ENCODE peak calls at places on chromosomes 13 and 19, in five cellular contexts. Y, R, C, Q and M are unnamed samples.

GRCh38 chr13:21435710-21436151 is 23.4 kb downstream of the ZDHHC20 start:
- DNase-seq in Q (peak), C (no peak), R (peak), Y (peak), M (no peak)

GRCh38 chr13:44075113-44075512 is 195.4 kb downstream of the LACC1 start:
- DNase-seq in R (no peak), C (no peak), Q (no peak), Y (no peak), M (no peak)

GRCh38 chr19:34664168-34664567 is 12.8 kb downstream of the SCGB2B2 start:
- DNase-seq in R (no peak), Q (no peak), C (no peak), Y (no peak), M (no peak)

GRCh38 chr13:73258396-73258795 is 199.6 kb downstream of the KLF5 start:
- DNase-seq in Q (no peak), Y (peak), R (no peak), C (no peak), M (no peak)

GRCh38 chr13:67520886-67521285 is 290.8 kb upstream of the PCDH9 start:
- DNase-seq in Q (no peak), R (no peak), C (no peak), Y (no peak), M (no peak)

GRCh38 chr19:30359936-30360335 is 12.2 kb upstream of the ZNF536 start:
- DNase-seq in R (no peak), C (no peak), Y (no peak), Q (no peak), M (no peak)

GRCh38 chr19:44876930-44877530 is 14.0 kb upstream of the TOMM40 start:
- DNase-seq in Q (no peak), C (no peak), R (no peak), Y (no peak), M (no peak)

GRCh38 chr19:10748924-10749434 is 31.1 kb downstream of the DNM2 start:
- DNase-seq in C (no peak), R (peak), Y (no peak), Q (no peak), M (peak)

GRCh38 chr13:79090552-79091159 is 315.4 kb downstream of the RBM26 start:
- DNase-seq in Y (no peak), Q (no peak), R (no peak), C (no peak), M (no peak)

GRCh38 chr13:76865109-76865508 is 21.1 kb downstream of the KCTD12 start:
- DNase-seq in Y (no peak), C (no peak), Q (no peak), R (no peak), M (no peak)

GRCh38 chr13:80707000-80707983 is 366.4 kb upstream of the SPRY2 start:
- DNase-seq in C (no peak), Q (no peak), Y (no peak), R (no peak), M (no peak)
- H3K4me2 ChIP-seq in C (no peak), Q (no peak), Y (no peak), R (no peak), M (no peak)

GRCh38 chr13:41502021-41502420 is 44.7 kb downstream of the RGCC start:
- DNase-seq in Y (no peak), Q (peak), R (no peak), C (peak), M (no peak)
- H3K4me2 ChIP-seq in Y (no peak), Q (peak), R (no peak), C (peak), M (no peak)

DNA sequence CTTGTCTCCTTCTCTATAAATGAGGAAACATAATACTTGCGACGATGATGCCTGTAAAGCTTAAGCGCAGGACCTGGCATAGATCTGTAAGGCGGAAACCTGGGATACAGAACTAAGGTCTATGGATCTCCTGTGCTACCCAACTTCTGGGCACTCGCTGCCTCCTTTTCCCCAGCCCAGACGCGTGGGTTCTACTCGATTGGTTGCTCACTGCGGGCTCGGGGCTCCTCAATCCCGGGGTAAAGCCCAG is 616 bp upstream of the PSMC4 start:
- DNase-seq in Y (no peak), Q (no peak), C (no peak), R (no peak), M (no peak)
- H3K4me2 ChIP-seq in Y (peak), Q (peak), C (peak), R (peak), M (peak)

GRCh38 chr19:1754651-1755466 is 1.6 kb downstream of the ONECUT3 start:
- DNase-seq in R (no peak), Y (no peak), Q (no peak), C (no peak), M (no peak)
- H3K4me2 ChIP-seq in R (no peak), Y (no peak), Q (no peak), C (no peak), M (no peak)

DNA sequence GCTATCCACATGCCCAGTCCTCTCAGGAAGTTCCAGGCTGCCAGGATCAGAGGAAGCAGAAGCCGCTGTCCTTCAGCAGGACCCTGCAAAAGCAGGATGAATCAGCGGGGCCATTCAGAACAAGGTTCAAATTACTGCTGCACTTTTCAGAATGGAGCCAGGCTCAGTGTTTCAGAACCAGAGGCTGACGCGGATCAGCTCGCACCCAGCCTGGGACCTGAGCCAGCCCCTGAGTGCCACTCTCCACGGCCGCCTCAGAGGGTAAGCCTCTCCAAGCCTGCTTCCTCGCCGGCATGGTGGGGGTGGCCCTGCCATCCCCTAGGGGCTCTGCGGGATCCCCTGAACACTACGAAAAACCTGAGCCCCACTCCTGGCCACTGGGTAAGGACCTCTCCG is 24.7 kb downstream of the RASA3 start:
- DNase-seq in Y (peak), C (no peak), Q (no peak), R (peak), M (no peak)
- H3K4me2 ChIP-seq in Y (peak), C (no peak), Q (no peak), R (no peak), M (no peak)

GRCh38 chr19:19123386-19123785 is 14.9 kb downstream of the TMEM161A start:
- DNase-seq in R (no peak), C (no peak), Y (no peak), Q (no peak), M (no peak)

GRCh38 chr19:19121371-19121770 is 16.9 kb downstream of the TMEM161A start:
- DNase-seq in Y (no peak), Q (no peak), R (no peak), C (no peak), M (no peak)

GRCh38 chr19:19119325-19120237 is 18.7 kb downstream of the TMEM161A start:
- DNase-seq in Y (no peak), R (no peak), C (no peak), Q (no peak), M (no peak)

GRCh38 chr19:19122902-19123301 is 15.4 kb downstream of the TMEM161A start:
- DNase-seq in C (no peak), R (no peak), Q (no peak), Y (no peak), M (no peak)

GRCh38 chr19:19120308-19121156 is 17.7 kb downstream of the TMEM161A start:
- DNase-seq in Q (no peak), C (peak), Y (peak), R (peak), M (no peak)
- H3K4me2 ChIP-seq in Q (no peak), C (no peak), Y (no peak), R (no peak), M (no peak)

DNA sequence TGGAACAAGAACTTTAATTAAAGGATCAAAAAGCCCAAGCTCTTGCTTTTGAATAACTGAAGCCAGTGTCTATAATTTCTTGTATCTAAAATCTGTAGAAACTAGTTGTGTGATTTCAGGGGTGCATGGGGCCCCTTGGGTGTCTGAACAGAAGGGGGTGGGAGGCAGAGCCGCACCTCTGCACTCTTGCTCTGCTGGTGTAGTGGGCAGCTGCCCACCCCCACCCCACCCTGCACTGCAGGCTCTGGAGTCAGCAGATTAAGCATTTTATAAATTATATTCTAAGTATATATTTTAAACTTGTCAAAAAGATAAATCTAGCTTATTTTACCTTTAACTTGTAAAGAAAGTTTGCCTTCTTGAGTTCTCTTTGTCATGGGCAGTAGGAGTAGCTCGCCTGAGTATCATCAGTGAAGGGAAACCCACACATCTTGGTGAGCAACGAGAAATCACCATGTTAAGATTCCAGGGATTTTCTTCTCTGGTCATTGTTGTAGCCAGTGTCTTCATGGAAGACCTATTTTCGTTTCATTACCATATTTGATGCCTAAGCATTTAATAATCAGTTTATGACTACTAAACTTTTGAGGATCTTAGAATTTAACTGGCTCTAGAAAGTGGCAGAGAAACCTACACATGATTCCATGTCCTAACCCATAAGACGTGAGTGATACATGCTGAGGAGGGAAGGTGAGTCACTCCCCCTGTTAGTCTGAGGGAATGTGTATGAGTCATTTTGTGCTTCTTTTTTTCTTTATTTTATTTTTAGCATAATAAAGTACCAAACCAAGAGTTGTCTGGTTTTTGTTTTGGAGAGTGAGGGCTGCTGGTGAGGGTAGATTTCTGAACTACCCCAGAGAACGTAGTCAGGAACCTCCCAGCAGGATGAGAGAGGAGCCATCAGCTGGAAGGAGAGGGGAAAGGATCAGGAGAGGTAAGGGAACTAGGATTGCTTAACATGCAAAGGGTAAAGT is 7.7 kb downstream of the UBE2L5 start:
- DNase-seq in Y (peak), R (peak), C (no peak), Q (no peak), M (peak)
- H3K4me2 ChIP-seq in Y (peak), R (peak), C (peak), Q (peak), M (peak)

GRCh38 chr19:18789883-18790565 is 1.1 kb downstream of the COMP start:
- DNase-seq in Q (no peak), Y (no peak), R (no peak), C (no peak), M (no peak)
- H3K4me2 ChIP-seq in Q (no peak), Y (peak), R (no peak), C (no peak), M (no peak)

DNA sequence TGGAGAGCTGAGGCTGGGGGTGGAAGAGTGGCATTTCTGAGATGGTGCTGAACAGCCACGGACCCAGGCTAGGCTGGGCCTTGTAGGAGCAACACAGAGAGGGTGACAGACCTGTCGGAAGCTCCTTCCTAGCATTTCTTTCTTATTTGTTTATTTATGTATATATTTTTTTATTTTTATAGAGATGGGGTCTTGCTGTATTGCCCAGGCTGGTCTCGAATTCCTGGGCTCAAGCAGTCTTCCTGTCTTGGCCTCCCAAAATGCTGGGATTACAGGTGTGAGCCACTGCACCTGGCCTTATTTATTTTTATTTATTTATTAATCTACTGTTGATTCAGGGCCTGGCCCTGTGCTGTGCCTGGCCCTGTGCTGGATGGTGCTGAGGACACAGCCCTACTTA is 6.5 kb downstream of the CIC start:
- DNase-seq in R (no peak), Q (peak), C (no peak), Y (no peak), M (no peak)
- H3K4me2 ChIP-seq in R (no peak), Q (no peak), C (no peak), Y (no peak), M (peak)

DNA sequence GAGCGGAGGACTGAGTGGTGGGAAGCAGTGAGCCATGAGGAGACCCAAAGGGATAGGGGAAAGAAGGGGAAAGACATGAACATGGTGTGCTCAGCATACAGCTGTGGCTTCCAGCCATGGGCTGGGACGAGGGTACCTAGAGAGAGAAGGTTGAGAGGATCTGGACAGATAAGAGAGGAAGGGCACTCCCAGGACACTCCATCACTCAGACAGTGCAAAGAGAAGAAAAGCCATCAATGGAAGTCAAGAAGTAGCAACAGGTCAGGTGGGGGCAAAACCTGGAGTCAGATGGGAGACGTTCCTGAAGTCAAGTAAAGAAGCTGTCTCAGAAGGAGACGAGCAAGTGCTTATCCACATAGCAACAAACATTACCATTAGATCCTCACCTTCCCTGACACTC is 40.2 kb upstream of the UBAC2 start:
- DNase-seq in Q (no peak), Y (no peak), C (no peak), R (no peak), M (no peak)
- H3K4me2 ChIP-seq in Q (no peak), Y (no peak), C (no peak), R (no peak), M (no peak)